ENCODE peak calls at places on chromosome 14, in nine cellular contexts. B, F, A, G, J, K, D, U and O are unnamed samples.

GRCh38 chr14:28765907-28766504 is 581 bp upstream of the FOXG1 start:
- DNase-seq in B (no peak), F (no peak), A (no peak), G (no peak), J (no peak), K (no peak), D (no peak), U (no peak), O (no peak)

GRCh38 chr14:44898547-44898946 is 63.2 kb downstream of the KLHL28 start:
- DNase-seq in B (no peak), F (no peak), A (no peak), G (no peak), J (no peak), K (no peak), D (no peak), U (no peak), O (no peak)

GRCh38 chr14:97878206-97878605 is 1081.0 kb downstream of the VRK1 start:
- DNase-seq in B (no peak), F (no peak), A (no peak), G (no peak), J (no peak), K (no peak), D (no peak), U (no peak), O (no peak)

GRCh38 chr14:63642229-63642611 is 549 bp upstream of the WDR89 start:
- DNase-seq in B (peak), F (peak), A (peak), G (peak), J (peak), K (peak), D (peak), U (peak), O (peak)

GRCh38 chr14:75375983-75376382 is 51.8 kb upstream of the JDP2 start:
- DNase-seq in B (no peak), F (no peak), A (no peak), G (no peak), J (no peak), K (no peak), D (no peak), U (no peak), O (no peak)

GRCh38 chr14:79740043-79740442 is 471.3 kb downstream of the DIO2 start:
- DNase-seq in B (no peak), F (no peak), A (peak), G (no peak), J (no peak), K (no peak), D (no peak), U (no peak), O (no peak)

GRCh38 chr14:77219591-77219990 is 38.0 kb downstream of the TMEM63C start:
- DNase-seq in B (no peak), F (no peak), A (no peak), G (no peak), J (no peak), K (no peak), D (no peak), U (no peak), O (no peak)

GRCh38 chr14:81153187-81153586 is 67.6 kb downstream of the GTF2A1 start:
- DNase-seq in B (no peak), F (no peak), A (no peak), G (no peak), J (no peak), K (no peak), D (no peak), U (no peak), O (no peak)

GRCh38 chr14:88614218-88614907 is 51.5 kb downstream of the ZC3H14 start:
- DNase-seq in B (no peak), F (no peak), A (peak), G (no peak), J (no peak), K (peak), D (no peak), U (peak), O (no peak)

GRCh38 chr14:24307575-24308341 is at the start of gene CIDEB:
- DNase-seq in B (no peak), F (peak), A (peak), G (peak), J (peak), K (no peak), D (peak), U (peak), O (no peak)

GRCh38 chr14:76719664-76720063 is 41.6 kb upstream of the VASH1 start:
- DNase-seq in B (no peak), F (no peak), A (no peak), G (no peak), J (peak), K (no peak), D (no peak), U (no peak), O (no peak)